ENCODE peak calls at places on chromosomes 4 and X, in seven cellular contexts. T is A549, O is WERI-Rb-1, G is pancreas, Z is upper lobe of right lung, D is neuronal stem cell, X is IMR-90. Y is an unnamed sample.

GRCh38 chr4:154779362-154779947 is 1.6 kb upstream of the RBM46 start:
- DNase-seq in T (peak; percentile 42), G (no peak), X (peak; percentile 39), D (peak; percentile 0), Z (no peak), O (no peak), Y (no peak)

GRCh38 chrX:107551546-107551945 is 76.8 kb upstream of the PRPS1 start:
- DNase-seq in X (no peak), O (no peak), T (no peak), G (no peak), D (no peak), Z (peak; percentile 72), Y (peak; percentile 66)

GRCh38 chr4:136713140-136713539 is 819.2 kb downstream of the PCDH18 start:
- DNase-seq in T (no peak), D (no peak), O (no peak), Z (no peak), X (peak; percentile 66), G (no peak), Y (no peak)

GRCh38 chr4:132333723-132334045 is 815.4 kb upstream of the PCDH10 start:
- DNase-seq in X (peak; percentile 49), G (no peak), T (no peak), Z (no peak), D (no peak), O (no peak), Y (no peak)

GRCh38 chr4:123603165-123603564 is 206.6 kb downstream of the SPRY1 start:
- DNase-seq in X (peak; percentile 36), Z (no peak), D (no peak), O (no peak), G (no peak), T (no peak), Y (no peak)

GRCh38 chr4:37665347-37666009 is 20.7 kb downstream of the RELL1 start:
- DNase-seq in Z (no peak), D (no peak), X (no peak), O (no peak), G (no peak), T (no peak), Y (no peak)

GRCh38 chr4:30153427-30153826 is 566.7 kb upstream of the PCDH7 start:
- DNase-seq in T (no peak), D (no peak), O (no peak), G (no peak), Z (no peak), X (no peak), Y (no peak)

GRCh38 chr4:156607198-156607498 is 364.5 kb downstream of the PDGFC start:
- DNase-seq in T (no peak), X (no peak), G (no peak), O (no peak), Z (no peak), D (no peak), Y (no peak)

GRCh38 chr4:184806246-184806550 is 19.6 kb downstream of the ACSL1 start:
- DNase-seq in X (no peak), Z (no peak), O (no peak), T (no peak), G (no peak), D (no peak), Y (no peak)

GRCh38 chr4:3244002-3244401 is 5.0 kb upstream of the MSANTD1 start:
- DNase-seq in X (no peak), Z (no peak), T (no peak), G (no peak), O (no peak), D (no peak), Y (no peak)
- H3K4me3 ChIP-seq in X (no peak overlapping the region), Z (no peak overlapping the region), T (no peak overlapping the region), G (no peak overlapping the region), O (no peak overlapping the region), D (no peak overlapping the region), Y (no peak overlapping the region)

DNA sequence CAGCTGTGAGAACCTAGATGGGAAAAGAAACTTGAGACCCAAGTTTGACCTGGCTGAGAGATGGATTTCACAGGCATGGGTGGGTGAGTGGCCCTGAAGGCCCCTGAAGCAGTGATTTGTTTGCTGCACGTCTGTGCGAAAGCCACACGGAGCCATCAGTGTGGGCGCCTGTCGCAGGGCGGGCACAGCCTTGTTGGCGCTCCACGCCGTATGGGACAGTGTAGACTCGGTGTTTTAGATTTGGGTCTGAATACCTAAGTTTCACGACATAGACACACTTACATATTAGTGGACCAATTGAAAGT is 21.9 kb upstream of the UVSSA start:
- DNase-seq in D (no peak), Z (peak; percentile 42), T (no peak), G (no peak), X (no peak), O (no peak), Y (peak; percentile 15)
- H3K27ac ChIP-seq in D (no peak overlapping the region), Z (no peak overlapping the region), T (no peak overlapping the region), G (no peak overlapping the region), X (no peak overlapping the region), O (no peak overlapping the region), Y (no peak overlapping the region)

DNA sequence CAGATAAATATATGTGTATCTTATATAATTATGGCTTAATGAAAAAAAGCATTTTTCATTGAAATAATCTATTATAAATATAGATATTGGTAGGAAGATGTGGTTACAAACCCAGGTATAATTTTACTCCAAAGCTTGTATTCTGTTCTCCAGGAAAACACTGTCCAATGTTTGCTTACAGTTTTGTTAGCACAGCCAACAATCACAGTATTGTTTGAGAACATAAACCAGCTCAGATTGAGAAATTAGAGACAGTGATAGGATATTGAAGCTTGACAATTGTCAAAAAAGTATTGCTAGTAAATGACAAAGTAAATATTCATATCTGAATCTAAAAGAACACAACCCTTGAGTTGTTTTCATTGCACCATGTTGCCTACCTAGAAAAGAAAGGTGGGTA is 228.8 kb downstream of the ADGRL3 start:
- DNase-seq in O (no peak), D (no peak), X (no peak), Z (no peak), T (no peak), G (no peak), Y (no peak)
- H3K4me3 ChIP-seq in O (no peak overlapping the region), D (no peak overlapping the region), X (no peak overlapping the region), Z (no peak overlapping the region), T (no peak overlapping the region), G (no peak overlapping the region), Y (no peak overlapping the region)

GRCh38 chr4:172725581-172725980 is 443.0 kb upstream of the GALNT7 start:
- DNase-seq in X (peak; percentile 25), T (peak; percentile 74), O (no peak), G (no peak), Z (no peak), D (no peak), Y (no peak)
- H3K27ac ChIP-seq in X (no peak overlapping the region), T (peak overlapping the region; percentile 87), O (no peak overlapping the region), G (no peak overlapping the region), Z (no peak overlapping the region), D (no peak overlapping the region), Y (no peak overlapping the region)

GRCh38 chr4:138728566-138728965 is 287.0 kb upstream of the NOCT start:
- DNase-seq in X (no peak), O (no peak), G (no peak), T (no peak), Z (no peak), D (no peak), Y (no peak)

GRCh38 chr4:138727704-138728103 is 287.9 kb upstream of the NOCT start:
- DNase-seq in Z (no peak), D (no peak), O (no peak), G (no peak), T (no peak), X (peak; percentile 54), Y (no peak)

DNA sequence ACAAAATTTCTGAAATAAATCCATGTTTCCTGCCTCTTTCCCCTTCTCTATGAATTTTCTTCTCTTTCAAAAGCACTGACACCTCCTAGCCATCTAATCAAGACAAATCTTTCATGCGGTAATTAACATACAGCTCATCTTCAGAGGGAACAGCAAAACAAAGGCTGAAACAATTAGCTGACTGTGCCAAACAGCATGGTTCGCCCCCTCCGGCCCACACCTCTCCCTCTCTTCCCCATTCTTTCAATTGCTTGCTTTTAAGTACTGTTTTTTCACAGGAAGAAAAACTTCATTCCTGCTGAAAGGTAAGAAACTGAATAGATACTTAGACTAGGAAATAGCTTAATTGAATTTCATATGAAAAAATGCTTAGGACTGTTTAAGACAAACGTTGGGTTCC is 291.1 kb upstream of the NOCT start:
- DNase-seq in G (no peak), D (no peak), T (no peak), Z (no peak), O (no peak), X (no peak), Y (no peak)
- H3K4me3 ChIP-seq in G (no peak overlapping the region), D (no peak overlapping the region), T (no peak overlapping the region), Z (no peak overlapping the region), O (no peak overlapping the region), X (no peak overlapping the region), Y (no peak overlapping the region)